ENCODE peak calls at places on chromosome 3, in six cellular contexts. I is sciatic nerve; G is stimulated activated CD8-positive, alpha-beta memory T cell treated with anti-CD3 and anti-CD28 coated beads, Interleukin-7, amount 100 ng/mL, for 1 hour; F is SW 1271; B is ACHN; C is NCI-H510A. O is an unnamed sample.
A peak's percentile ranks its signal among the peaks of the same experiment; 100 is the strongest.

GRCh38 chr3:104717828-104718196 is 648.9 kb upstream of the ALCAM start:
- DNase-seq in I (no peak), G (no peak), F (no peak), B (no peak), C (no peak), O (no peak)

GRCh38 chr3:142273501-142273900 is 48.1 kb upstream of the GK5 start:
- DNase-seq in I (no peak), G (no peak), F (no peak), B (no peak), C (no peak), O (no peak)

GRCh38 chr3:145550522-145550921 is 610.5 kb downstream of the PLOD2 start:
- DNase-seq in I (no peak), G (no peak), F (no peak), B (no peak), C (no peak), O (no peak)

GRCh38 chr3:30544811-30545210 is 61.6 kb upstream of the TGFBR2 start:
- DNase-seq in I (no peak), G (no peak), F (peak; percentile 67), B (no peak), C (no peak), O (no peak)

GRCh38 chr3:197083486-197083885 is 53.9 kb upstream of the MELTF start:
- DNase-seq in I (no peak), G (no peak), F (peak; percentile 31), B (peak; percentile 61), C (no peak), O (no peak)

GRCh38 chr3:86990171-86990733 is 697 bp downstream of the VGLL3 start:
- DNase-seq in I (peak; percentile 69), G (no peak), F (no peak), B (no peak), C (no peak), O (no peak)

GRCh38 chr3:151281671-151282334 is 3.5 kb upstream of the P2RY14 start:
- DNase-seq in I (no peak), G (no peak), F (no peak), B (no peak), C (no peak), O (no peak)

GRCh38 chr3:38397320-38397719 is 50.7 kb downstream of the XYLB start:
- DNase-seq in I (no peak), G (no peak), F (no peak), B (peak; percentile 33), C (no peak), O (no peak)

GRCh38 chr3:45426161-45426560 is 37.8 kb downstream of the LARS2 start:
- DNase-seq in I (no peak), G (no peak), F (no peak), B (no peak), C (peak; percentile 66), O (no peak)

GRCh38 chr3:183070892-183071291 is 28.4 kb downstream of the MCCC1 start:
- DNase-seq in I (no peak), G (no peak), F (no peak), B (no peak), C (no peak), O (no peak)

GRCh38 chr3:49769516-49769915 is 16.8 kb downstream of the IP6K1 start:
- DNase-seq in I (no peak), G (no peak), F (no peak), B (no peak), C (no peak), O (no peak)

GRCh38 chr3:72448375-72448823 is 399.8 kb downstream of the SHQ1 start:
- DNase-seq in I (no peak), G (no peak), F (no peak), B (no peak), C (no peak), O (no peak)

GRCh38 chr3:110664148-110664547 is 407.5 kb upstream of the NECTIN3 start:
- DNase-seq in I (no peak), G (no peak), F (no peak), B (no peak), C (no peak), O (no peak)

GRCh38 chr3:115385935-115386334 is 237.4 kb upstream of the GAP43 start:
- DNase-seq in I (no peak), G (no peak), F (no peak), B (no peak), C (no peak), O (no peak)

GRCh38 chr3:37995652-37996641 is 5.4 kb downstream of the VILL start:
- DNase-seq in I (peak; percentile 47), G (no peak), F (no peak), B (no peak), C (no peak), O (no peak)

GRCh38 chr3:130263708-130264107 is 81.8 kb upstream of the COL6A5 start:
- DNase-seq in I (no peak), G (no peak), F (no peak), B (no peak), C (no peak), O (no peak)

GRCh38 chr3:21390136-21390535 is 360.9 kb downstream of the ZNF385D start:
- DNase-seq in I (no peak), G (no peak), F (no peak), B (no peak), C (no peak), O (no peak)

GRCh38 chr3:63328386-63328785 is 50.3 kb downstream of the SYNPR start:
- DNase-seq in I (no peak), G (no peak), F (no peak), B (peak; percentile 17), C (no peak), O (no peak)

GRCh38 chr3:61890586-61890985 is 329.2 kb downstream of the PTPRG start:
- DNase-seq in I (no peak), G (no peak), F (no peak), B (no peak), C (no peak), O (no peak)

GRCh38 chr3:164417955-164418354 is 660.3 kb downstream of the SI start:
- DNase-seq in I (no peak), G (no peak), F (no peak), B (no peak), C (no peak), O (no peak)

GRCh38 chr3:168052517-168052916 is 43.2 kb downstream of the GOLIM4 start:
- DNase-seq in I (no peak), G (no peak), F (no peak), B (no peak), C (no peak), O (no peak)

GRCh38 chr3:129162729-129163579 is 2.1 kb upstream of the ISY1 start:
- DNase-seq in I (no peak), G (no peak), F (no peak), B (peak; percentile 19), C (no peak), O (no peak)

GRCh38 chr3:70277304-70277703 is 35.1 kb downstream of the MDFIC2 start:
- DNase-seq in I (no peak), G (no peak), F (no peak), B (no peak), C (no peak), O (no peak)

GRCh38 chr3:33787328-33788009 is 11.0 kb upstream of the PDCD6IP start:
- DNase-seq in I (peak; percentile 64), G (peak; percentile 23), F (no peak), B (peak; percentile 66), C (peak; percentile 9), O (peak; percentile 6)

GRCh38 chr3:196440696-196441095 is 8.5 kb upstream of the UBXN7 start:
- DNase-seq in I (peak; percentile 2), G (no peak), F (no peak), B (no peak), C (no peak), O (no peak)

GRCh38 chr3:46208167-46208704 is at the start of gene CCR1:
- DNase-seq in I (no peak), G (no peak), F (no peak), B (peak; percentile 17), C (no peak), O (peak; percentile 12)

GRCh38 chr3:61157414-61157813 is 93.8 kb downstream of the FHIT start:
- DNase-seq in I (no peak), G (no peak), F (no peak), B (no peak), C (no peak), O (no peak)

GRCh38 chr3:177787279-177788041 is 590.2 kb upstream of the TBL1XR1 start:
- DNase-seq in I (no peak), G (no peak), F (no peak), B (no peak), C (no peak), O (no peak)

GRCh38 chr3:4061201-4061600 is 242.0 kb upstream of the SETMAR start:
- DNase-seq in I (no peak), G (no peak), F (no peak), B (no peak), C (no peak), O (no peak)

GRCh38 chr3:23209103-23209502 is 6.0 kb downstream of the UBE2E2 start:
- DNase-seq in I (no peak), G (no peak), F (no peak), B (no peak), C (no peak), O (no peak)

GRCh38 chr3:52682016-52682415 is 3.7 kb downstream of the PBRM1 start:
- DNase-seq in I (no peak), G (no peak), F (no peak), B (peak; percentile 68), C (no peak), O (no peak)

GRCh38 chr3:112693186-112693585 is 52.2 kb upstream of the CCDC80 start:
- DNase-seq in I (no peak), G (no peak), F (no peak), B (no peak), C (no peak), O (no peak)

GRCh38 chr3:71227344-71227743 is 356.2 kb downstream of the FOXP1 start:
- DNase-seq in I (no peak), G (no peak), F (no peak), B (no peak), C (no peak), O (no peak)

GRCh38 chr3:197750396-197750831 is 731 bp downstream of the FYTTD1 start:
- DNase-seq in I (peak; percentile 79), G (peak; percentile 41), F (no peak), B (peak; percentile 52), C (no peak), O (peak; percentile 47)

GRCh38 chr3:178646205-178646604 is 110.0 kb downstream of the KCNMB2 start:
- DNase-seq in I (no peak), G (no peak), F (no peak), B (no peak), C (no peak), O (no peak)

GRCh38 chr3:112171144-112171543 is 38.1 kb upstream of the GCSAM start:
- DNase-seq in I (no peak), G (no peak), F (no peak), B (no peak), C (no peak), O (no peak)